ENCODE peak calls at places on chromosomes 11 and 22, in ten cellular contexts. One of them, this sample, is unnamed.

GRCh38 chr22:39383841-39384625 is 15.5 kb upstream of the TAB1 start:
- DNase-seq in fibroblast of the conjunctiva: no peak
- DNase-seq in T follicular helper cell: no peak
- DNase-seq in activated naive CD4-positive, alpha-beta T cell: no peak
- DNase-seq in HCT116: no peak
- DNase-seq in COLO829: no peak
- DNase-seq in uterus: no peak
- DNase-seq in CD4-positive, CD25-positive, alpha-beta regulatory T cell: no peak
- DNase-seq in HS-5: no peak
- DNase-seq in B cell: no peak
- DNase-seq in this sample: no peak

GRCh38 chr11:94876645-94877445 is 96.5 kb downstream of the CWC15 start:
- DNase-seq in T follicular helper cell: no peak
- DNase-seq in uterus: peak
- DNase-seq in COLO829: peak
- DNase-seq in HS-5: peak
- DNase-seq in HCT116: peak
- DNase-seq in activated naive CD4-positive, alpha-beta T cell: no peak
- DNase-seq in B cell: no peak
- DNase-seq in CD4-positive, CD25-positive, alpha-beta regulatory T cell: no peak
- DNase-seq in fibroblast of the conjunctiva: peak
- DNase-seq in this sample: peak

GRCh38 chr22:38317237-38317994 is at the start of gene CSNK1E:
- DNase-seq in uterus: peak
- DNase-seq in fibroblast of the conjunctiva: no peak
- DNase-seq in B cell: peak
- DNase-seq in HCT116: no peak
- DNase-seq in T follicular helper cell: peak
- DNase-seq in HS-5: no peak
- DNase-seq in CD4-positive, CD25-positive, alpha-beta regulatory T cell: peak
- DNase-seq in COLO829: no peak
- DNase-seq in activated naive CD4-positive, alpha-beta T cell: peak
- DNase-seq in this sample: peak

GRCh38 chr22:50209893-50210292 is 9.1 kb downstream of the SELENOO start:
- DNase-seq in HCT116: no peak
- DNase-seq in COLO829: peak
- DNase-seq in uterus: peak
- DNase-seq in CD4-positive, CD25-positive, alpha-beta regulatory T cell: peak
- DNase-seq in HS-5: peak
- DNase-seq in T follicular helper cell: peak
- DNase-seq in fibroblast of the conjunctiva: peak
- DNase-seq in activated naive CD4-positive, alpha-beta T cell: no peak
- DNase-seq in B cell: peak
- DNase-seq in this sample: peak

GRCh38 chr22:37018086-37018814 is 997 bp downstream of the TST start:
- DNase-seq in COLO829: no peak
- DNase-seq in uterus: no peak
- DNase-seq in HS-5: no peak
- DNase-seq in B cell: peak
- DNase-seq in HCT116: no peak
- DNase-seq in activated naive CD4-positive, alpha-beta T cell: no peak
- DNase-seq in T follicular helper cell: no peak
- DNase-seq in fibroblast of the conjunctiva: no peak
- DNase-seq in CD4-positive, CD25-positive, alpha-beta regulatory T cell: no peak
- DNase-seq in this sample: no peak

GRCh38 chr11:105609832-105610781 is at the start of gene GRIA4:
- DNase-seq in COLO829: no peak
- DNase-seq in HS-5: no peak
- DNase-seq in B cell: no peak
- DNase-seq in uterus: no peak
- DNase-seq in fibroblast of the conjunctiva: peak
- DNase-seq in activated naive CD4-positive, alpha-beta T cell: no peak
- DNase-seq in CD4-positive, CD25-positive, alpha-beta regulatory T cell: no peak
- DNase-seq in T follicular helper cell: no peak
- DNase-seq in HCT116: no peak
- DNase-seq in this sample: no peak

GRCh38 chr22:20084547-20085413 is 4.7 kb downstream of the DGCR8 start:
- DNase-seq in COLO829: no peak
- DNase-seq in fibroblast of the conjunctiva: no peak
- DNase-seq in uterus: no peak
- DNase-seq in CD4-positive, CD25-positive, alpha-beta regulatory T cell: no peak
- DNase-seq in HCT116: no peak
- DNase-seq in HS-5: no peak
- DNase-seq in T follicular helper cell: no peak
- DNase-seq in activated naive CD4-positive, alpha-beta T cell: no peak
- DNase-seq in B cell: no peak
- DNase-seq in this sample: no peak

GRCh38 chr11:72781313-72782080 is 12.3 kb downstream of the STARD10 start:
- DNase-seq in fibroblast of the conjunctiva: no peak
- DNase-seq in activated naive CD4-positive, alpha-beta T cell: no peak
- DNase-seq in uterus: no peak
- DNase-seq in B cell: peak
- DNase-seq in CD4-positive, CD25-positive, alpha-beta regulatory T cell: peak
- DNase-seq in COLO829: peak
- DNase-seq in T follicular helper cell: peak
- DNase-seq in HCT116: no peak
- DNase-seq in HS-5: no peak
- DNase-seq in this sample: peak

GRCh38 chr22:22031571-22031970 is 49.0 kb upstream of the TOP3B start:
- DNase-seq in HCT116: no peak
- DNase-seq in HS-5: no peak
- DNase-seq in activated naive CD4-positive, alpha-beta T cell: no peak
- DNase-seq in COLO829: no peak
- DNase-seq in uterus: no peak
- DNase-seq in T follicular helper cell: no peak
- DNase-seq in B cell: no peak
- DNase-seq in fibroblast of the conjunctiva: no peak
- DNase-seq in CD4-positive, CD25-positive, alpha-beta regulatory T cell: no peak
- DNase-seq in this sample: no peak

GRCh38 chr11:18056561-18057181 is 10.6 kb upstream of the TPH1 start:
- DNase-seq in uterus: no peak
- DNase-seq in T follicular helper cell: no peak
- DNase-seq in B cell: no peak
- DNase-seq in HS-5: no peak
- DNase-seq in fibroblast of the conjunctiva: no peak
- DNase-seq in COLO829: no peak
- DNase-seq in activated naive CD4-positive, alpha-beta T cell: no peak
- DNase-seq in CD4-positive, CD25-positive, alpha-beta regulatory T cell: no peak
- DNase-seq in HCT116: no peak
- DNase-seq in this sample: no peak

GRCh38 chr11:118691926-118692830 is 12.7 kb upstream of the TREH start:
- DNase-seq in COLO829: no peak
- DNase-seq in CD4-positive, CD25-positive, alpha-beta regulatory T cell: peak
- DNase-seq in HCT116: no peak
- DNase-seq in B cell: no peak
- DNase-seq in T follicular helper cell: peak
- DNase-seq in activated naive CD4-positive, alpha-beta T cell: no peak
- DNase-seq in HS-5: no peak
- DNase-seq in uterus: no peak
- DNase-seq in fibroblast of the conjunctiva: no peak
- DNase-seq in this sample: peak

GRCh38 chr22:28958611-28959010 is 75.2 kb downstream of the ZNRF3 start:
- DNase-seq in uterus: no peak
- DNase-seq in COLO829: peak
- DNase-seq in activated naive CD4-positive, alpha-beta T cell: no peak
- DNase-seq in CD4-positive, CD25-positive, alpha-beta regulatory T cell: no peak
- DNase-seq in T follicular helper cell: no peak
- DNase-seq in B cell: no peak
- DNase-seq in fibroblast of the conjunctiva: no peak
- DNase-seq in HS-5: no peak
- DNase-seq in HCT116: no peak
- DNase-seq in this sample: no peak

GRCh38 chr11:117669062-117669461 is 128.0 kb downstream of the DSCAML1 start:
- DNase-seq in T follicular helper cell: no peak
- DNase-seq in B cell: no peak
- DNase-seq in CD4-positive, CD25-positive, alpha-beta regulatory T cell: no peak
- DNase-seq in uterus: no peak
- DNase-seq in HCT116: no peak
- DNase-seq in HS-5: no peak
- DNase-seq in activated naive CD4-positive, alpha-beta T cell: no peak
- DNase-seq in fibroblast of the conjunctiva: no peak
- DNase-seq in COLO829: no peak
- DNase-seq in this sample: no peak

GRCh38 chr22:49667236-49667635 is 160.4 kb downstream of the BRD1 start:
- DNase-seq in T follicular helper cell: no peak
- DNase-seq in HCT116: no peak
- DNase-seq in COLO829: no peak
- DNase-seq in HS-5: no peak
- DNase-seq in activated naive CD4-positive, alpha-beta T cell: no peak
- DNase-seq in uterus: no peak
- DNase-seq in CD4-positive, CD25-positive, alpha-beta regulatory T cell: no peak
- DNase-seq in B cell: peak
- DNase-seq in fibroblast of the conjunctiva: no peak
- DNase-seq in this sample: no peak

GRCh38 chr22:22349455-22349836 is 104.9 kb downstream of the VPREB1 start:
- DNase-seq in COLO829: no peak
- DNase-seq in HCT116: no peak
- DNase-seq in CD4-positive, CD25-positive, alpha-beta regulatory T cell: no peak
- DNase-seq in B cell: no peak
- DNase-seq in T follicular helper cell: no peak
- DNase-seq in uterus: no peak
- DNase-seq in activated naive CD4-positive, alpha-beta T cell: no peak
- DNase-seq in HS-5: no peak
- DNase-seq in fibroblast of the conjunctiva: no peak
- DNase-seq in this sample: no peak

GRCh38 chr11:29061452-29061851 is 953.3 kb downstream of the METTL15 start:
- DNase-seq in HS-5: no peak
- DNase-seq in B cell: no peak
- DNase-seq in uterus: no peak
- DNase-seq in T follicular helper cell: no peak
- DNase-seq in activated naive CD4-positive, alpha-beta T cell: no peak
- DNase-seq in fibroblast of the conjunctiva: no peak
- DNase-seq in HCT116: no peak
- DNase-seq in CD4-positive, CD25-positive, alpha-beta regulatory T cell: no peak
- DNase-seq in COLO829: no peak
- DNase-seq in this sample: no peak

GRCh38 chr11:47981667-47982404 is 1.5 kb downstream of the PTPRJ start:
- DNase-seq in B cell: peak
- DNase-seq in uterus: no peak
- DNase-seq in CD4-positive, CD25-positive, alpha-beta regulatory T cell: no peak
- DNase-seq in activated naive CD4-positive, alpha-beta T cell: no peak
- DNase-seq in HS-5: no peak
- DNase-seq in T follicular helper cell: no peak
- DNase-seq in fibroblast of the conjunctiva: no peak
- DNase-seq in HCT116: no peak
- DNase-seq in COLO829: no peak
- DNase-seq in this sample: no peak

This sample was measured in activated naive CD8-positive, alpha-beta T cell treated with anti-CD3 and anti-CD28 coated beads, Interleukin-2, amount 50 U/mL, for 16 hours.